ENCODE peak calls at places on chromosomes 3 and 15, in four cellular contexts. H is A549, P is HepG2, M is K562. O is an unnamed sample.

GRCh38 chr3:166274342-166274741 is 437.1 kb upstream of the BCHE start:
- DNase-seq in P (no peak), H (no peak), M (no peak), O (no peak)

GRCh38 chr3:171813897-171814460 is 3.7 kb upstream of the PLD1 start:
- DNase-seq in P (no peak), M (no peak), H (no peak), O (peak; percentile 83)

GRCh38 chr15:39320886-39321285 is 260.0 kb upstream of the THBS1 start:
- DNase-seq in H (no peak), M (no peak), P (no peak), O (no peak)

GRCh38 chr3:55198554-55198953 is 270.7 kb upstream of the LRTM1 start:
- DNase-seq in H (no peak), M (no peak), P (no peak), O (no peak)

GRCh38 chr3:5769825-5770224 is 582.3 kb downstream of the EDEM1 start:
- DNase-seq in H (no peak), P (no peak), M (no peak), O (no peak)

GRCh38 chr15:85351965-85352364 is 28.4 kb upstream of the AKAP13 start:
- DNase-seq in P (no peak), M (no peak), H (no peak), O (no peak)

GRCh38 chr15:72398189-72398588 is at the start of gene TMEM202:
- DNase-seq in H (no peak), P (no peak), M (no peak), O (no peak)

GRCh38 chr3:40914475-40914874 is 284.8 kb upstream of the CTNNB1 start:
- DNase-seq in P (no peak), M (no peak), H (no peak), O (no peak)

GRCh38 chr3:74592359-74592758 is 22.1 kb downstream of the CNTN3 start:
- DNase-seq in H (no peak), P (no peak), M (no peak), O (no peak)

GRCh38 chr3:132593950-132594328 is 3.1 kb upstream of the ACKR4 start:
- DNase-seq in M (no peak), H (no peak), P (no peak), O (no peak)

DNA sequence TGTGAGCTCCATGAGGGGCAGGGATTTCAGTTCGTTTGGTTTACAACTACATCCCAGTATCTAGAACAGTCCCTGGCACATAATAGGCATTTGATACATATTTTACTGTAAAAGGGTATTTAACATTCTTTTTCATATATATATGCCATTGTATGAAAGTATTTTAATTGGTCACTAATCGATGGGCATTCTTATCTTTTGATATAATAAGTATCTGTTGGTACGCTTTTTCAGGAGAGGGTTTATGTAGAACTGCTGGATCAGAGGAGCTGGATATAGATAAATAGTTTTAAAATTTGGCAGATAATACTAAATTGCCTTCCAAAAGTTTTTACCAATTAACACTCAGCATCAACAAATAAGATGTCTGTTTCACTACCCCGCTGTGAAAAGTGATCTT is 978 bp upstream of the RSL24D1 start:
- DNase-seq in H (no peak), P (no peak), M (no peak), O (no peak)
- TF ChIP-seq KDM1A in H (no peak), P (no peak), M (no peak), O (no peak)

GRCh38 chr3:117630469-117630868 is 920.9 kb downstream of the TUSC7 start:
- DNase-seq in M (no peak), P (no peak), H (no peak), O (no peak)
- TF ChIP-seq BHLHE40 in M (no peak), P (no peak), H (no peak), O (no peak)

GRCh38 chr15:68082735-68083134 is 28.6 kb downstream of the PIAS1 start:
- DNase-seq in H (no peak), P (no peak), M (no peak), O (no peak)

GRCh38 chr15:68081869-68082505 is 27.9 kb downstream of the PIAS1 start:
- DNase-seq in P (no peak), M (no peak), H (no peak), O (no peak)

GRCh38 chr15:68083463-68083862 is 29.3 kb downstream of the PIAS1 start:
- DNase-seq in H (no peak), M (no peak), P (no peak), O (no peak)

GRCh38 chr15:68078365-68078764 is 24.2 kb downstream of the PIAS1 start:
- DNase-seq in M (no peak), P (no peak), H (no peak), O (no peak)

DNA sequence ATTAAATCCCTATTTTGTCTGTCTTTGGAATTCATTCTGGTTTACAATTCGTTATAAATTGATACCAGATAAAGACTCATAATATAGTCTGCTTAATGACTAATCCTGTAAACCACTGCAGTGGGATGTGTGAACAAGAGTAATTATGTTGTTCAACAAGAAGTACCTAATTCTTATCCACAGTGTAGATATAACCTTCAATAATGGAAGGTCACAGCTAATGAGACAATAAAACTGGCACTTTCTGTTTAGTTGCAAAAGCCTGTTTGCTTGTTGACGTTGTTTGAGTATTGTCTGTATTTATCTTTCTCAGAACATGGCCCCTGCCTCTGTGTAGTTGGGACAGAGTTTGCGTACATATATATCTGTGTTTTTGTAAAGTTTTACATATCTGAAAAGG is 26.7 kb downstream of the PIAS1 start:
- DNase-seq in H (no peak), P (no peak), M (no peak), O (no peak)
- TF ChIP-seq KDM1A in H (no peak), P (no peak), M (no peak), O (no peak)

GRCh38 chr3:115330406-115330805 is 183.3 kb upstream of the ZBTB20 start:
- DNase-seq in P (no peak), M (no peak), H (no peak), O (no peak)
- TF ChIP-seq BHLHE40 in P (no peak), M (no peak), H (no peak), O (no peak)

GRCh38 chr3:136789976-136790375 is 28.9 kb upstream of the SLC35G2 start:
- DNase-seq in P (no peak), H (no peak), M (no peak), O (no peak)

GRCh38 chr3:136787226-136787793 is 31.6 kb upstream of the SLC35G2 start:
- DNase-seq in M (peak; percentile 11), P (peak; percentile 27), H (no peak), O (no peak)

GRCh38 chr3:136788154-136788553 is 30.8 kb upstream of the SLC35G2 start:
- DNase-seq in H (no peak), P (no peak), M (no peak), O (no peak)

GRCh38 chr3:136790786-136791185 is 28.1 kb upstream of the SLC35G2 start:
- DNase-seq in M (no peak), H (no peak), P (no peak), O (no peak)

DNA sequence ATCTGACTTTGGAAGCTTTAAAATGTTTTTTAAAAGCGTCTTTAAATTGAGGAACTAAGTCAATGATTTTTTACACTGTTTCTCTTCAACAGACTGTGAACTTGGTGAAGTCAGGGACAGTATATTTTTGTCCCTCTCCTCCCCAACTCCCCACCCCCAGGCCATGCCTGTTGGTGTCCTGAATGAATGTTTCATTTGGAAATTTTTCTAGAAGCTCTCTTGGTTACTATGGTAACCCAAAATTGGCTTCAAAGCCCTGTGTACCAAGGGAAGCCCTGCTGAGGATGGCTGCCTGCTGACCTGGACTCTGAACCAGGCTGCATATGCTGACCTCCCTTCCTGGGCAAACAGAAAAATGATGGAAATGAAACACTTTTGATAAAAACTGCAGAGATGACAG is 26.0 kb upstream of the SLC35G2 start:
- DNase-seq in M (no peak), H (no peak), P (no peak), O (no peak)
- TF ChIP-seq KDM1A in M (no peak), H (no peak), P (no peak), O (no peak)

GRCh38 chr3:188568750-188569149 is 414.8 kb downstream of the LPP start:
- DNase-seq in M (no peak), P (no peak), H (no peak), O (no peak)
- TF ChIP-seq BHLHE40 in M (no peak), P (no peak), H (no peak), O (no peak)

GRCh38 chr15:29883126-29883525 is 60.9 kb upstream of the TJP1 start:
- DNase-seq in H (no peak), M (no peak), P (no peak), O (no peak)
- TF ChIP-seq KDM1A in H (no peak), M (no peak), P (no peak), O (no peak)

DNA sequence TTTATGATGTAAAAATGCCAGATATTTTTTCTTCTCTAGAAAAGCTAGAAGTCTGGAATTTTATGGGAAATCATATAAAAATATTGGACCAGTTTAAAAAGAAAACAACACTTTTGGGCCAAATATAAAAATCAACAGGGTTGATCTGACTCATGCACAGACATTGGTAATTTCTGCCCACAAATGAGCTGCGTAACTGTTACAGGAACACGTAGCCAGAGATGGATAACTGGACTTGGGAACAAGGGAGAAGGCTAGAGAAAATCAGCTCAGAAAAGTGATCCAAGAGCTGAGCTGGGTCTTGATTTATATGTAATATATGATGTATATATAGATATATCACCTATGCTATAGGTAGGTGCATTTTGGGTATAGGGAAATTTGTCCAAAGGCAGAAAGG is 36.8 kb upstream of the NAALADL2 start:
- DNase-seq in M (no peak), P (no peak), H (no peak), O (no peak)
- TF ChIP-seq BHLHE40 in M (no peak), P (no peak), H (no peak), O (no peak)

DNA sequence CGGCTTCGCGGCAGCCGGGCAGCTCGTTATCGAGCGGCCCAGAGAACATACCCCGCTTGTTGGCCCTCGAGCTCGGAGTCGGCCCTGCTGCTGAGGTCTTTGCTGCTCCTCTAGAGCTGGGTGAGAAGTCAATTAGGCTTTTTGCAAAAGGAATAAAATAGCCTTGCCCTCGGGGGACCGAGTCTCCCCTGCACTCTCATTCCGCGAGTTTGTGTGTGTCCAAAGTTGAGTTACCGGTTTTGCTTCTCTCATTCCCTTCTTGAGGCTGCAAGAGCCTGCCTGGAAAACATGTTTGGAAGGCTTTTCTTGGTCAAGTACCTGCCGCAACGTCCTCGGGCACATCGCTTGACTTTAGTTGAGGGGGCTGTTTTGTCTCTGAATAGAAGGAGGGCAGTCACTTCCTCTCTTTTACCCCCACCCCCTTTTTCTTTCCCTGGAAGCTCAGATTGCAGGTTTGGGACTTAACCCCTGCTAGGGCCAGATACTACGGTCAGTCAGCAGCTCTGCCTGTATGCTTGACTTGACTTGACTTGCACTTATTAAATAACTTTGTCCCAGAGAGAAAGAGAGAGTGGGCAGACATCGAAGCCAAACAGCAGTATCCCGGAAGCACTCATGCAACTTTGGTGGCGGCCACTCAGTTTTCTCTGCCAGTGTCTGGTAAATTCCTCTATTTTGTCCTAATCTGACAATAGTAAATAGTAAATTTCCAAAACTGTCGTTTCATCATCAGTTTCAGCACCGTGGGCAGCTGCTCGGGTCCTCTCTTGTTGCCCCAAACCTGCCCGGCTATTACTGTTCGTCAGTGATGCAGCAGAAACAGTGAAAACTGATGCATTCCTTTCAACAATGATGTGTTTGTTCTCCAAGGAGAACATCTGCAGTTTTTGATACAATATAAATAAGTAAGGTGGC is 609 bp downstream of the RNF13 start:
- DNase-seq in H (no peak), P (peak; percentile 47), M (peak; percentile 14), O (no peak)
- TF ChIP-seq KDM1A in H (no peak), P (no peak), M (no peak), O (no peak)

GRCh38 chr3:126535636-126536035 is 11.7 kb downstream of the CHST13 start:
- DNase-seq in M (no peak), H (no peak), P (no peak), O (no peak)

GRCh38 chr3:126536126-126536525 is 12.2 kb downstream of the CHST13 start:
- DNase-seq in H (no peak), P (no peak), M (no peak), O (no peak)

GRCh38 chr3:126537730-126538281 is 13.9 kb downstream of the CHST13 start:
- DNase-seq in P (no peak), H (no peak), M (no peak), O (no peak)

GRCh38 chr3:126538316-126538715 is 14.4 kb downstream of the CHST13 start:
- DNase-seq in H (no peak), P (no peak), M (no peak), O (no peak)

GRCh38 chr3:126537116-126537729 is 13.3 kb downstream of the CHST13 start:
- DNase-seq in H (no peak), P (no peak), M (no peak), O (no peak)
- TF ChIP-seq BHLHE40 in H (no peak), P (no peak), M (no peak), O (no peak)